ENCODE peak calls at places on chromosomes 16 and 17, in four cellular contexts. G, R, N and K are unnamed samples.

GRCh38 chr17:80477647-80478478 is 1.5 kb upstream of the NPTX1 start:
- DNase-seq in G (no peak), R (no peak), N (no peak), K (no peak)

GRCh38 chr17:5665164-5665563 is 80.9 kb upstream of the NLRP1 start:
- DNase-seq in G (no peak), R (no peak), N (no peak), K (no peak)

GRCh38 chr17:82802141-82802540 is 37.7 kb downstream of the ZNF750 start:
- DNase-seq in G (no peak), R (no peak), N (peak; percentile 11), K (no peak)

GRCh38 chr17:7466644-7467341 is 12.6 kb downstream of the ZBTB4 start:
- DNase-seq in G (no peak), R (no peak), N (peak; percentile 78), K (no peak)

GRCh38 chr16:83475108-83475507 is 332.7 kb upstream of the HSBP1 start:
- DNase-seq in G (no peak), R (no peak), N (no peak), K (no peak)

GRCh38 chr16:49530396-49530795 is 156.8 kb downstream of the C16orf78 start:
- DNase-seq in G (no peak), R (no peak), N (no peak), K (no peak)

GRCh38 chr17:44110011-44110686 is 13.3 kb downstream of the HDAC5 start:
- DNase-seq in G (no peak), R (no peak), N (no peak), K (no peak)

GRCh38 chr16:25063102-25063501 is 47.9 kb upstream of the ARHGAP17 start:
- DNase-seq in G (no peak), R (no peak), N (no peak), K (no peak)

GRCh38 chr16:67375161-67375560 is 18.1 kb downstream of the TPPP3 start:
- DNase-seq in G (no peak), R (no peak), N (no peak), K (no peak)

GRCh38 chr17:67095803-67096202 is 51.4 kb downstream of the CACNG1 start:
- DNase-seq in G (no peak), R (no peak), N (peak; percentile 19), K (peak; percentile 26)

GRCh38 chr17:59428896-59429460 is 97.5 kb downstream of the YPEL2 start:
- DNase-seq in G (no peak), R (no peak), N (no peak), K (no peak)